ENCODE peak calls at places on chromosomes 1 and 21, in four cellular contexts. M, S, K and P are unnamed samples.

GRCh38 chr1:69492286-69492685 is 75.4 kb upstream of the LRRC7 start:
- DNase-seq in M (no peak), S (no peak), K (no peak), P (no peak)

GRCh38 chr1:236181059-236181458 is 38.7 kb downstream of the GPR137B start:
- DNase-seq in M (no peak), S (no peak), K (no peak), P (no peak)

GRCh38 chr1:182677393-182678098 is 6.8 kb downstream of the RGS8 start:
- DNase-seq in M (no peak), S (no peak), K (peak; percentile 61), P (no peak)

GRCh38 chr21:41500931-41501381 is 7.0 kb downstream of the TMPRSS2 start:
- DNase-seq in M (peak; percentile 31), S (no peak), K (no peak), P (no peak)

GRCh38 chr21:35189077-35189863 is 140.2 kb upstream of the RUNX1 start:
- DNase-seq in M (no peak), S (no peak), K (peak; percentile 68), P (no peak)

GRCh38 chr1:10788592-10789006 is 7.8 kb downstream of the CASZ1 start:
- DNase-seq in M (peak; percentile 33), S (peak; percentile 14), K (no peak), P (no peak)

GRCh38 chr1:113452921-113453770 is 62.8 kb downstream of the MAGI3 start:
- DNase-seq in M (peak; percentile 32), S (peak; percentile 40), K (no peak), P (peak; percentile 31)

GRCh38 chr1:200179781-200180160 is 152.3 kb downstream of the NR5A2 start:
- DNase-seq in M (no peak), S (no peak), K (no peak), P (no peak)

GRCh38 chr1:234212764-234213406 is 160.4 kb upstream of the COA6 start:
- DNase-seq in M (peak; percentile 53), S (peak; percentile 45), K (peak; percentile 28), P (peak; percentile 73)

GRCh38 chr1:65147424-65148177 is 402 bp upstream of the AK4 start:
- DNase-seq in M (no peak), S (peak; percentile 82), K (no peak), P (peak; percentile 76)

GRCh38 chr1:41412748-41413147 is 51.5 kb downstream of the FOXO6 start:
- DNase-seq in M (peak; percentile 25), S (no peak), K (no peak), P (no peak)

GRCh38 chr1:78370779-78371482 is 119.8 kb upstream of the PTGFR start:
- DNase-seq in M (no peak), S (no peak), K (no peak), P (no peak)

GRCh38 chr1:25810341-25811299 is 9.1 kb upstream of the MTFR1L start:
- DNase-seq in M (peak; percentile 25), S (peak; percentile 80), K (no peak), P (peak; percentile 77)

GRCh38 chr1:6592865-6593593 is 9.6 kb downstream of the KLHL21 start:
- DNase-seq in M (no peak), S (no peak), K (no peak), P (no peak)

GRCh38 chr1:236686815-236687160 is 489 bp downstream of the ACTN2 start:
- DNase-seq in M (no peak), S (peak; percentile 10), K (no peak), P (peak; percentile 32)

GRCh38 chr1:57848406-57848805 is 424.5 kb upstream of the DAB1 start:
- DNase-seq in M (no peak), S (no peak), K (no peak), P (no peak)

GRCh38 chr1:93720931-93721614 is 39.4 kb upstream of the BCAR3 start:
- DNase-seq in M (no peak), S (no peak), K (no peak), P (no peak)

GRCh38 chr1:30511106-30511505 is 212.3 kb downstream of the MATN1 start:
- DNase-seq in M (no peak), S (no peak), K (no peak), P (no peak)

DNA sequence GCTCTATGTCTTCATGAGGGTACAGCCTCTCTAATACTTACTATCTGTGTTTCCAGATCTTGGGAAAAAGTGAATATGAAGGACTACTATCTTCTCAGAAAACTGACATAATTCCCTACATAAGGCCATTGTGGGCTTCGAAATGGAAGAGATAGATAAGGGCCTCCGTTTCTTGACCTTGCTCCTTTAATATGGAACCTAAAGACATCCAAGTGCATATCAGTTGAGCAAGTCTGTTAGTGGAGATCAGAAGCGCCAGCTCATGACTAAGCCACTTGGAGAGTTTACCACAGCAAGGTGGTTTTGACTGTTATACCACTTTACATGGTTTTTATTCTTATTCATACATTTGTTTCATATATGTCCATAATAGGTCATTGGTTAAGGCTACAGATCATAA is 35.3 kb upstream of the FCER1A start:
- DNase-seq in M (no peak), S (peak; percentile 63), K (no peak), P (no peak)
- TF ChIP-seq SP1 in M (no peak), S (no peak), K (no peak), P (no peak)

GRCh38 chr1:201970334-201971159 is 11.9 kb upstream of the RNPEP start:
- DNase-seq in M (no peak), S (no peak), K (no peak), P (no peak)
- TF ChIP-seq BHLHE40 in M (no peak), S (no peak), K (no peak), P (no peak)

DNA sequence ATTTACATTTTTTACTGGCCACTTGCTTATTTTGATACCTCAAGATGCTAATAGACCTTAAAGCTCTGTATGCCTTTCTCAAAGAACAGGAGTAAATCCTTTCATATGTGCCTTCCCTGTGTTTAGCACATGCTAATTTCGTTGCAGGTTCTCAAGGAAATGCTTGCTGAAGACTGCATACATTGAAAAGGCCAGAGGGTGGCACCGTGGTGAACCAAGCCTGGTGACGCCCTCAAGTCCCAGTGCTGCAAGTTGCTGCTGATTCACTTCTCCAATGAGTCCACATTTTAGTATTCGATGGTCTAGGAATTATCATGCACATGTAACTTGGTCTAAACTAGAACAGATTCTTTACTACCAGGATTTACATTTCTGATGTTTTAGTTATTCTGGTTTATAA is 94.1 kb downstream of the CLDN17 start:
- DNase-seq in M (no peak), S (peak; percentile 28), K (no peak), P (peak; percentile 33)
- TF ChIP-seq SP1 in M (no peak), S (no peak), K (no peak), P (no peak)

GRCh38 chr1:54652172-54652571 is 10.6 kb downstream of the MROH7 start:
- DNase-seq in M (no peak), S (no peak), K (no peak), P (no peak)

GRCh38 chr1:54649921-54650320 is 8.3 kb downstream of the MROH7 start:
- DNase-seq in M (no peak), S (no peak), K (no peak), P (peak; percentile 5)

GRCh38 chr1:54651608-54652007 is 10.0 kb downstream of the MROH7 start:
- DNase-seq in M (no peak), S (no peak), K (no peak), P (peak; percentile 4)

GRCh38 chr1:54650417-54650816 is 8.8 kb downstream of the MROH7 start:
- DNase-seq in M (no peak), S (no peak), K (no peak), P (no peak)

DNA sequence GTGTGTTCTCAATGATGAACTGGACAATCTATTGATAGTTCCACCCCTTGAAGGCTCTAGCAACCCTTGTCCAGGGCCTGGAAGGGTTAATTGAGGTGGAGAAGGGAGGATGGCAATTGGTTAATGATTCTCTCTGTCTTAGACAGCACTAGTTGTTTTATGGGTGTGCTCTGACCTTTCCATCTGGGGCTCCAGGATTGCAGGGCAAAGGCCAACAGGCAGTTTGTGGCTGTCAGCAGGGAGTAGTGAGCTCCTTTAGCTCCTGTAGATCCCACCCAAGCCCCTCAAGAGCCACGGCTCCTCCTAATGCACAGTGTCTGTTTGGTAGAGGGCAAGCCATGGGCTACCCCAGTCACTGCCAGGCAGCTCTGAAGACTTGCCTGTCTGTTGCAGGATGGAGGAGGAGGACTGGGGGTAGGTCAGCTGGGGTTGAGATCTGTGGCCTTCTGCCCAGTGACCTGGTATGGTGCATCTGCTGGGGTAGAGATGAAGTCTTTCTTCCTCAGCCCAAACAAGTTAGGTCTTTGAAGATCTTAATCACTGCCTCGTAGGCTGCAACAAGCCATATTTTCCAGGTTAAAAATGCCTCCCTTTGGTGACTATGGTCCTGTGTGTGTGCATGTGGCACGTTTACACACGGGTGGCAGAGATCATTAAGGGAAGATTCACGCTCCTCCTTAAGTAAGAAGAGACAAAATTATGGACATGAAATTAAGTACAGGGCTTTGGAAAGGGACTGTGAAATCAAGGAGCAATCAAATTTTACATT is 7.7 kb downstream of the MROH7 start:
- DNase-seq in M (peak; percentile 70), S (no peak), K (no peak), P (peak; percentile 9)
- TF ChIP-seq BHLHE40 in M (no peak), S (no peak), K (no peak), P (no peak)

GRCh38 chr1:209692745-209693504 is 11.7 kb upstream of the HSD11B1 start:
- DNase-seq in M (peak; percentile 54), S (peak; percentile 85), K (peak; percentile 34), P (peak; percentile 80)
- TF ChIP-seq SP1 in M (no peak), S (no peak), K (no peak), P (no peak)

GRCh38 chr1:207079706-207080246 is 8.9 kb upstream of the C4BPB start:
- DNase-seq in M (no peak), S (peak; percentile 48), K (no peak), P (no peak)

GRCh38 chr1:207076181-207076949 is 12.3 kb upstream of the C4BPB start:
- DNase-seq in M (no peak), S (peak; percentile 47), K (no peak), P (no peak)

GRCh38 chr1:207078578-207079132 is 10.0 kb upstream of the C4BPB start:
- DNase-seq in M (no peak), S (no peak), K (no peak), P (no peak)

GRCh38 chr1:207077012-207077411 is 11.6 kb upstream of the C4BPB start:
- DNase-seq in M (no peak), S (no peak), K (no peak), P (no peak)

DNA sequence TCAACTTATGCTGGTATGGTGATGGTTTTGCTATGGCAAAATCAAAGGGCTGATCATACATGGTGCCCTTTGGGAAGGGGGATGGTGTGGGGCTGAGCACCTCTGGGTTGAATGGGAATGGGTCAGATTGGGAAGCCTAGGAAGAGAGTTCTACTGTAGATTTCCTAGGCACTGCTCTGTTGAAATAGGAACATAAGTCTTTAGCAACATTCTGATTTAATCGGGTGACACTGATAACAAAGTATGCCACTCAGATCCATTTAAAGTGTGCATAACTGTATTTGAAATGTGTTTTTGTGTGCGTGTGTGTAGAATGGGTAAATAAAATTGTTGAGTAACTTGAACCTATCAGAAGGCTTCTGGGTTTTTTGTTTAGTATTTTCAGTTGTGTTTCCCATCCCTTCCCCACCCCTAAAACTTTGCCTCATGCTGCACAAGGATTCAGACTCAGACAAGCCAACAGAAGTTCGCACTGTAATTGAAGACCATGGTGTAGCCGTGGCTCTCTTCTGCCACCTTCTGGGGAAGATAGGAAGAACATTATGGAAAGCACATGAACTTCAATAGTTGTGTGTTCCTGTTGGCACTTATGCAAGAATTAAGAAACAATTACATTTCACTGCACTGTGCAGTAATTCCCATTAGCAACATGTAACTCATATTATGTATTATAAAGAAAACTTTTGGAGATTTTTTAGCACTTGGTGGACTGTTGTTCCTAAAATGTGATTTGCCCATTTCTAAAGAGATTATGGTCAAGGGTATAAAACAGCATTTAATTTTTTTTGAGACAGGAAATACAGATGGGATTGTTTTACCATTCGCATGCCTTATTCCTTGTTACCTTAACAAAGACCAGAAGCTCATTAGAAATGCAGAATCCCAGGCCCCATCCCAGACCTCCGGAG is 10.9 kb upstream of the C4BPB start:
- DNase-seq in M (peak; percentile 71), S (peak; percentile 91), K (peak; percentile 53), P (peak; percentile 78)
- TF ChIP-seq BHLHE40 in M (no peak), S (no peak), K (no peak), P (no peak)

GRCh38 chr21:33655591-33656221 is 13.4 kb downstream of the ITSN1 start:
- DNase-seq in M (no peak), S (peak; percentile 50), K (no peak), P (peak; percentile 20)
- TF ChIP-seq SP1 in M (no peak), S (no peak), K (no peak), P (no peak)